ENCODE peak calls at places on chromosomes 6 and 20, in eight cellular contexts. J, I, D, S, F, R, A and O are unnamed samples.
A peak's percentile ranks its signal among the peaks of the same experiment; 100 is the strongest.

GRCh38 chr20:1786061-1786460 is 109.1 kb upstream of the SIRPA start:
- DNase-seq in J (no peak), I (no peak), D (no peak), S (no peak), F (no peak), R (no peak), A (no peak), O (no peak)

GRCh38 chr20:49306903-49307336 is 29.1 kb upstream of the ZNFX1 start:
- DNase-seq in J (no peak), I (no peak), D (no peak), S (no peak), F (no peak), R (peak; percentile 50), A (no peak), O (no peak)

GRCh38 chr6:140445474-140446004 is 1071.1 kb upstream of the CITED2 start:
- DNase-seq in J (no peak), I (no peak), D (no peak), S (peak; percentile 87), F (no peak), R (no peak), A (no peak), O (no peak)

GRCh38 chr6:37500294-37500608 is 558 bp upstream of the CCDC167 start:
- DNase-seq in J (no peak), I (no peak), D (no peak), S (no peak), F (no peak), R (no peak), A (no peak), O (no peak)

GRCh38 chr6:89148016-89148750 is 2.3 kb downstream of the PM20D2 start:
- DNase-seq in J (no peak), I (no peak), D (no peak), S (peak; percentile 43), F (no peak), R (no peak), A (no peak), O (no peak)

GRCh38 chr20:30484009-30484748 is 773.3 kb upstream of the DEFB115 start:
- DNase-seq in J (no peak), I (no peak), D (no peak), S (no peak), F (peak; percentile 1), R (no peak), A (no peak), O (peak; percentile 4)

GRCh38 chr6:25927721-25928359 is 2.7 kb downstream of the SLC17A2 start:
- DNase-seq in J (no peak), I (no peak), D (no peak), S (no peak), F (no peak), R (no peak), A (no peak), O (no peak)

GRCh38 chr6:34374112-34374907 is 18.2 kb downstream of the NUDT3 start:
- DNase-seq in J (no peak), I (no peak), D (no peak), S (no peak), F (peak; percentile 50), R (no peak), A (no peak), O (no peak)

GRCh38 chr6:8562133-8562532 is 126.8 kb upstream of the SLC35B3 start:
- DNase-seq in J (no peak), I (no peak), D (no peak), S (no peak), F (no peak), R (no peak), A (no peak), O (no peak)

GRCh38 chr6:100665041-100665380 is 200.3 kb upstream of the SIM1 start:
- DNase-seq in J (no peak), I (no peak), D (no peak), S (no peak), F (peak; percentile 15), R (no peak), A (no peak), O (peak; percentile 15)

GRCh38 chr6:100663219-100663863 is 198.6 kb upstream of the SIM1 start:
- DNase-seq in J (no peak), I (peak; percentile 56), D (no peak), S (no peak), F (no peak), R (no peak), A (no peak), O (no peak)

GRCh38 chr6:100658486-100658885 is 193.8 kb upstream of the SIM1 start:
- DNase-seq in J (no peak), I (no peak), D (no peak), S (no peak), F (no peak), R (no peak), A (no peak), O (no peak)

GRCh38 chr6:100670056-100670455 is 205.3 kb upstream of the SIM1 start:
- DNase-seq in J (no peak), I (no peak), D (no peak), S (no peak), F (no peak), R (no peak), A (no peak), O (no peak)

GRCh38 chr6:100664274-100665040 is 199.7 kb upstream of the SIM1 start:
- DNase-seq in J (no peak), I (no peak), D (no peak), S (peak; percentile 42), F (no peak), R (no peak), A (no peak), O (no peak)
- TF ChIP-seq CTCF in J (peak; percentile 79), I (peak; percentile 62), D (no peak), S (peak; percentile 79), F (peak; percentile 35), R (peak; percentile 56), A (peak; percentile 56), O (peak; percentile 51)

GRCh38 chr20:34829191-34829590 is 3.7 kb upstream of the NCOA6 start:
- DNase-seq in J (no peak), I (no peak), D (no peak), S (no peak), F (no peak), R (no peak), A (no peak), O (no peak)

GRCh38 chr20:34834459-34834893 is 9.0 kb upstream of the NCOA6 start:
- DNase-seq in J (no peak), I (no peak), D (no peak), S (peak; percentile 72), F (peak; percentile 51), R (no peak), A (no peak), O (peak; percentile 66)
- TF ChIP-seq CTCF in J (peak; percentile 66), I (no peak), D (no peak), S (peak; percentile 54), F (peak; percentile 29), R (peak; percentile 16), A (peak; percentile 42), O (peak; percentile 31)

DNA sequence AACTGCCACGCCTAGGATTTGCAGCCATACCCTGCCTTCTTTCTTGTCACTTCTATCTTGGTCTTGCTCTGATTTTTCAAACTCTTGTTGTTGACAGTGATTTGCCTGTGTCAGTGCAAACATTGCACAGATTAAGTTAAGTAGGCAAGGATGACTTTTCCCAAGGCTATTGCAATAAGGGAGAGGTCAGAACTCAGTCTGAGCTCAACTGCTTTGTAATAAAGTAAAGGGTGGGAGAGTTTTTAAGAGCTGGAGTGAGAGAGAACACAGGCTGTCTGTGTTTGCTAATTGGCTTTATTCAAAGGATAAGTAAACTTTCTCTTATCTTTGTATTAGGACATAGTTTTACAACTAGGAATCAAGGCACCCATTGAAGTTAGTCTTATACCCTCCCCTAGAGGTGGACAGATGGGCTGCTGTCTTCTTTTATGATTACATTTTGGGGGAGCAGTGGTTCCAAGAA is 448.6 kb downstream of the PHF3 start:
- DNase-seq in J (no peak), I (no peak), D (no peak), S (no peak), F (no peak), R (no peak), A (no peak), O (no peak)
- TF ChIP-seq CTCF in J (no peak), I (no peak), D (no peak), S (no peak), F (no peak), R (no peak), A (no peak), O (no peak)

GRCh38 chr6:44110966-44111365 is 16.3 kb downstream of the MRPL14 start:
- DNase-seq in J (no peak), I (no peak), D (no peak), S (no peak), F (no peak), R (no peak), A (no peak), O (no peak)

GRCh38 chr6:44111434-44112417 is 15.5 kb downstream of the MRPL14 start:
- DNase-seq in J (no peak), I (no peak), D (no peak), S (no peak), F (no peak), R (peak; percentile 60), A (no peak), O (no peak)

GRCh38 chr6:44110005-44110681 is 17.1 kb downstream of the MRPL14 start:
- DNase-seq in J (no peak), I (no peak), D (no peak), S (no peak), F (no peak), R (no peak), A (no peak), O (no peak)

GRCh38 chr6:44115866-44116265 is 11.4 kb downstream of the MRPL14 start:
- DNase-seq in J (no peak), I (peak; percentile 80), D (no peak), S (no peak), F (no peak), R (no peak), A (no peak), O (no peak)

GRCh38 chr6:44113396-44113795 is 13.9 kb downstream of the MRPL14 start:
- DNase-seq in J (no peak), I (no peak), D (no peak), S (no peak), F (no peak), R (no peak), A (no peak), O (no peak)
- TF ChIP-seq CTCF in J (no peak), I (peak; percentile 26), D (no peak), S (peak; percentile 15), F (no peak), R (no peak), A (peak; percentile 39), O (no peak)

GRCh38 chr6:145137425-145137824 is 597.9 kb downstream of the EPM2A start:
- DNase-seq in J (no peak), I (no peak), D (no peak), S (peak; percentile 67), F (no peak), R (no peak), A (no peak), O (no peak)
- TF ChIP-seq CTCF in J (no peak), I (no peak), D (no peak), S (peak; percentile 36), F (no peak), R (no peak), A (peak; percentile 40), O (no peak)

DNA sequence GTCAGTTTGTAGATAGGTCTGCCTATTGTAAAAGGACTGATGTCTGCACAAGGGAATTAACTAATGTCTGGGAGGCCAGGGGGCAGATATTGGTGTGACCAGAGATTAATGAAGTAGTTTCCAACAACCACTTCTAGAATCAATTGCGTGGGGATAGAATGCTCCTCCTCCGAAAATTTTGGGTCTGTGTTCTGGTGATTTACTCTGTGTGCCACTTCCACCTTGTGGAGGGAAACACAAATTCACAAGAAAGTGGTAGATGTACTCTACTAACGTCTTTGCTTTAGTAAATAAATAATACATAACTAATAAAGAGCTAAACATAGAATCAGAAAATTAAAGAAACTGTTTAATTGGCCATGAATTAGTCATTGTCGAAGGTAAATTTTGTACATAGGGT is 25.5 kb downstream of the TMEM14A start:
- DNase-seq in J (no peak), I (no peak), D (no peak), S (peak; percentile 11), F (no peak), R (no peak), A (no peak), O (no peak)
- TF ChIP-seq CTCF in J (no peak), I (no peak), D (no peak), S (no peak), F (no peak), R (no peak), A (no peak), O (no peak)